ENCODE peak calls at places on chromosomes 6 and 20, in ten cellular contexts. B, Y, K, P, N, E, I, O, C and A are unnamed samples.

GRCh38 chr6:107634147-107635057 is 144.5 kb downstream of the SOBP start:
- DNase-seq in Y (no peak), E (peak; percentile 29), B (peak; percentile 27), O (no peak), C (peak; percentile 16), N (no peak), K (no peak), I (no peak), P (no peak), A (no peak)

GRCh38 chr6:135627092-135627715 is 129.7 kb upstream of the AHI1 start:
- DNase-seq in Y (no peak), B (no peak), I (no peak), K (no peak), E (no peak), N (no peak), O (no peak), C (no peak), P (no peak), A (no peak)

GRCh38 chr6:30720738-30721197 is 616 bp downstream of the TUBB start:
- DNase-seq in K (peak; percentile 46), P (no peak), O (no peak), Y (peak; percentile 45), N (peak; percentile 77), B (peak; percentile 62), I (peak; percentile 87), E (peak; percentile 81), C (peak; percentile 42), A (no peak)

GRCh38 chr6:157464653-157465535 is 83.9 kb downstream of the ZDHHC14 start:
- DNase-seq in O (no peak), I (peak; percentile 36), K (no peak), B (no peak), Y (no peak), C (no peak), P (no peak), E (no peak), N (no peak), A (no peak)

GRCh38 chr6:159353193-159353592 is 184.0 kb downstream of the FNDC1 start:
- DNase-seq in C (no peak), I (no peak), E (no peak), N (no peak), B (no peak), O (no peak), P (no peak), K (no peak), Y (no peak), A (no peak)

GRCh38 chr6:132209351-132209750 is 191.9 kb downstream of the MOXD1 start:
- DNase-seq in P (no peak), K (peak; percentile 93), E (no peak), I (no peak), O (no peak), B (no peak), N (no peak), Y (no peak), C (no peak), A (no peak)

GRCh38 chr6:36128073-36128472 is 2.2 kb upstream of the MAPK13 start:
- DNase-seq in K (no peak), O (no peak), C (no peak), Y (no peak), I (no peak), P (no peak), B (no peak), N (no peak), E (no peak), A (no peak)

GRCh38 chr6:119894801-119895200 is 545.2 kb upstream of the MAN1A1 start:
- DNase-seq in K (no peak), E (no peak), C (no peak), I (no peak), N (no peak), B (no peak), Y (no peak), P (no peak), O (no peak), A (no peak)

GRCh38 chr6:120826253-120826652 is 508.0 kb downstream of the TBC1D32 start:
- DNase-seq in K (peak; percentile 61), Y (peak; percentile 6), P (no peak), I (peak; percentile 47), C (peak; percentile 41), E (no peak), O (peak; percentile 17), B (peak; percentile 1), N (no peak), A (no peak)

GRCh38 chr6:117025310-117025709 is 148.3 kb downstream of the RFX6 start:
- DNase-seq in I (no peak), K (no peak), B (no peak), Y (no peak), P (no peak), N (no peak), O (no peak), E (no peak), C (no peak), A (no peak)

GRCh38 chr6:106757722-106758467 is 128.5 kb downstream of the QRSL1 start:
- DNase-seq in N (no peak), Y (no peak), I (no peak), C (no peak), P (no peak), O (no peak), B (no peak), K (no peak), E (no peak), A (no peak)

GRCh38 chr20:15185322-15185721 is 847.9 kb upstream of the FLRT3 start:
- DNase-seq in C (no peak), Y (no peak), E (no peak), K (no peak), I (no peak), O (no peak), B (no peak), N (no peak), P (no peak), A (no peak)

GRCh38 chr20:20498081-20498861 is 130.4 kb downstream of the INSM1 start:
- DNase-seq in C (no peak), E (no peak), N (no peak), Y (peak; percentile 12), B (no peak), K (no peak), I (peak; percentile 60), O (peak; percentile 14), P (no peak), A (no peak)

GRCh38 chr20:25744261-25744660 is 47.6 kb upstream of the ZNF337 start:
- DNase-seq in I (no peak), B (no peak), C (no peak), P (no peak), N (no peak), K (no peak), Y (no peak), E (no peak), O (no peak), A (no peak)

GRCh38 chr6:128710305-128710704 is 172.6 kb upstream of the LAMA2 start:
- DNase-seq in K (no peak), I (no peak), C (no peak), N (no peak), E (no peak), P (no peak), O (peak; percentile 13), Y (peak; percentile 20), B (peak; percentile 22), A (no peak)

GRCh38 chr20:23111944-23112342 is 25.8 kb upstream of the CD93 start:
- DNase-seq in P (no peak), E (no peak), B (no peak), I (no peak), N (no peak), K (no peak), O (no peak), Y (no peak), C (no peak), A (no peak)

GRCh38 chr6:1610497-1611321 is 994 bp downstream of the FOXC1 start:
- DNase-seq in O (no peak), N (no peak), I (peak; percentile 33), Y (no peak), P (no peak), B (peak; percentile 49), K (peak; percentile 48), C (no peak), E (no peak), A (no peak)

GRCh38 chr20:3420211-3420707 is 12.8 kb upstream of the DNAAF9 start:
- DNase-seq in I (no peak), N (peak; percentile 63), B (peak; percentile 88), P (no peak), C (no peak), Y (peak; percentile 93), O (peak; percentile 10), E (no peak), K (peak; percentile 93), A (peak; percentile 93)

GRCh38 chr20:3751664-3752385 is 15.7 kb downstream of the ADISSP start:
- DNase-seq in O (no peak), B (no peak), N (peak; percentile 38), K (peak; percentile 63), C (no peak), I (peak; percentile 87), Y (no peak), P (no peak), E (no peak), A (no peak)

GRCh38 chr20:36728986-36729385 is 16.9 kb downstream of the NDRG3 start:
- DNase-seq in I (peak; percentile 40), P (no peak), E (no peak), K (peak; percentile 71), Y (no peak), C (no peak), O (peak; percentile 13), N (no peak), B (peak; percentile 19), A (no peak)
- TF ChIP-seq CTCF in I (peak; percentile 45), P (peak; percentile 13), E (no peak), K (peak; percentile 39), Y (no peak), C (no peak), O (peak; percentile 20), N (no peak), B (no peak), A (no peak)

DNA sequence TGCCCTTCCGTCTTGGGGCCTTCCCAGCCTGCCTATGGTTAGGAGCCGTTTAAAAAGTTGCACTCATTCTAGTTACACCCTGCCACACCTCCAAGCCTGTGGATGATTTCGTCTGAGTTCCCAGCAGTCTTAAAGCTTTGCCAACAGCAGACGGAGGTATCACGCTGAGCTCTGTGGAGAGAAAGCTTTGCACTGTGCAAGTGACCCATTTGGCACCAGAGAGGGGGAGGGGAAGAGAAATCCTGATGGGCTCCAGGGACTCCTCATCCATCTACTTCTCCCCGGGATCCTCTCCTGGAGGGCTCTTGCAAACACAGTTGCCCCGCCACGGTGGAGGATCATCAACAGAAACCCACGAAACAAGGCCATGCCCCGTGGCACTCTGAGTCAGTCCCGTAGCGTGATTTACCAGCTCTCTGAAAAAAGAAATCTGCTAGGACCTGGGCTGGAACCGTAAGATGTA is 98.8 kb upstream of the CITED2 start:
- DNase-seq in E (peak; percentile 51), C (no peak), N (peak; percentile 27), I (peak; percentile 57), O (peak; percentile 63), K (peak; percentile 33), P (no peak), Y (peak; percentile 20), B (no peak), A (no peak)
- TF ChIP-seq CTCF in E (no peak), C (no peak), N (no peak), I (no peak), O (no peak), K (no peak), P (no peak), Y (no peak), B (no peak), A (no peak)

GRCh38 chr6:79872986-79873385 is 74.4 kb downstream of the ELOVL4 start:
- DNase-seq in O (peak; percentile 31), N (no peak), Y (peak; percentile 76), P (no peak), I (no peak), E (no peak), B (peak; percentile 67), C (no peak), K (peak; percentile 99), A (no peak)
- TF ChIP-seq CTCF in O (no peak), N (no peak), Y (no peak), P (no peak), I (no peak), E (no peak), B (no peak), C (no peak), K (no peak), A (no peak)

GRCh38 chr6:124990988-124991387 is 28.8 kb downstream of the RNF217 start:
- DNase-seq in B (no peak), E (no peak), N (no peak), O (no peak), Y (no peak), P (no peak), K (no peak), C (no peak), I (no peak), A (no peak)
- TF ChIP-seq CTCF in B (no peak), E (no peak), N (no peak), O (no peak), Y (no peak), P (no peak), K (no peak), C (no peak), I (no peak), A (no peak)